ENCODE peak calls at places on chromosomes 3 and 15, in ten cellular contexts. Z is breast epithelium, S is spleen, W is GM23338, E is stomach, J is upper lobe of left lung, I is sigmoid colon, B is transverse colon, V is SK-N-SH, X is endothelial cell of umbilical vein. K is an unnamed sample.

GRCh38 chr15:58369261-58369699 is 62.5 kb upstream of the LIPC start:
- DNase-seq in B (no peak), S (no peak), Z (no peak), W (no peak), X (no peak), E (no peak), V (no peak), I (no peak), J (no peak), K (no peak)

GRCh38 chr3:157160652-157161480 is 919 bp upstream of the CCNL1 start:
- DNase-seq in S (no peak), E (peak), I (peak), Z (peak), J (no peak), V (peak), X (peak), B (peak), W (peak), K (peak)

GRCh38 chr3:197494366-197495058 is 61.3 kb downstream of the BDH1 start:
- DNase-seq in B (peak), W (no peak), Z (no peak), J (no peak), V (no peak), S (no peak), X (no peak), E (peak), I (no peak), K (no peak)

GRCh38 chr15:72141171-72142084 is 23.2 kb downstream of the SENP8 start:
- DNase-seq in B (no peak), E (no peak), X (peak), V (no peak), I (no peak), J (no peak), S (no peak), Z (no peak), W (no peak), K (no peak)

GRCh38 chr3:8538904-8539303 is 37.3 kb downstream of the LMCD1 start:
- DNase-seq in Z (no peak), E (no peak), W (no peak), S (no peak), J (no peak), I (no peak), V (no peak), B (no peak), X (no peak), K (no peak)

GRCh38 chr3:25863560-25863959 is 73.7 kb downstream of the OXSM start:
- DNase-seq in B (no peak), X (no peak), Z (no peak), E (no peak), I (no peak), S (no peak), V (no peak), W (peak), J (no peak), K (no peak)

GRCh38 chr3:195076981-195077610 is 193.9 kb downstream of the XXYLT1 start:
- DNase-seq in S (peak), X (no peak), E (no peak), V (no peak), J (no peak), W (no peak), I (peak), Z (no peak), B (no peak), K (no peak)

GRCh38 chr3:11642455-11643162 is 1.1 kb downstream of the VGLL4 start:
- DNase-seq in I (peak), X (peak), V (peak), Z (peak), E (peak), W (peak), B (peak), J (peak), S (peak), K (no peak)

GRCh38 chr3:30440880-30441279 is 165.5 kb upstream of the TGFBR2 start:
- DNase-seq in Z (peak), J (no peak), W (peak), B (peak), S (no peak), I (peak), X (no peak), V (no peak), E (peak), K (no peak)

GRCh38 chr15:67992834-67993233 is 61.3 kb upstream of the PIAS1 start:
- DNase-seq in I (no peak), Z (no peak), X (no peak), S (no peak), W (no peak), V (no peak), E (peak), B (peak), J (no peak), K (peak)

GRCh38 chr3:71080517-71081083 is 502.9 kb downstream of the FOXP1 start:
- DNase-seq in W (no peak), S (no peak), I (no peak), V (no peak), Z (no peak), E (no peak), J (no peak), B (no peak), X (no peak), K (no peak)

GRCh38 chr3:63900459-63900858 is 11.7 kb downstream of the SCAANT1 start:
- DNase-seq in Z (no peak), I (no peak), V (peak), X (peak), E (no peak), B (no peak), S (no peak), J (no peak), W (no peak), K (no peak)

GRCh38 chr15:74320358-74321247 is 46.8 kb downstream of the CYP11A1 start:
- DNase-seq in E (peak), W (peak), Z (peak), S (no peak), B (peak), V (peak), X (peak), J (no peak), I (no peak), K (no peak)

GRCh38 chr3:181695661-181696491 is 15.8 kb upstream of the SOX2 start:
- DNase-seq in V (no peak), S (no peak), W (no peak), X (peak), B (no peak), E (peak), Z (no peak), I (no peak), J (peak), K (no peak)

GRCh38 chr3:41345788-41346187 is 146.5 kb downstream of the CTNNB1 start:
- DNase-seq in B (no peak), E (no peak), J (no peak), V (no peak), I (no peak), X (no peak), Z (no peak), W (no peak), S (no peak), K (no peak)

GRCh38 chr15:77659350-77660321 is 26.9 kb upstream of the LINGO1 start:
- DNase-seq in S (no peak), Z (no peak), B (peak), W (peak), X (peak), J (no peak), I (no peak), V (peak), E (peak), K (no peak)

GRCh38 chr3:177934001-177934891 is 602.0 kb upstream of the KCNMB2 start:
- DNase-seq in B (no peak), W (peak), E (no peak), S (no peak), I (peak), V (no peak), J (no peak), X (peak), Z (no peak), K (no peak)

GRCh38 chr15:82942691-82943090 is 9.8 kb downstream of the HOMER2 start:
- DNase-seq in J (no peak), E (peak), V (no peak), W (no peak), S (peak), X (no peak), B (no peak), I (no peak), Z (peak), K (no peak)

GRCh38 chr3:195717416-195717815 is 3.4 kb upstream of the MUC20 start:
- DNase-seq in W (no peak), I (no peak), J (no peak), B (no peak), V (no peak), S (no peak), Z (no peak), E (no peak), X (no peak), K (no peak)

GRCh38 chr3:13042932-13043275 is 30.3 kb downstream of the IQSEC1 start:
- DNase-seq in S (no peak), W (peak), V (peak), I (no peak), B (no peak), X (no peak), E (no peak), J (no peak), Z (no peak), K (no peak)

GRCh38 chr3:100254168-100254777 is 6.5 kb upstream of the TBC1D23 start:
- DNase-seq in I (peak), W (peak), X (peak), B (peak), V (peak), E (peak), Z (no peak), S (no peak), J (no peak), K (no peak)

GRCh38 chr3:171353423-171353822 is 106.8 kb downstream of the TNIK start:
- DNase-seq in Z (no peak), S (no peak), B (no peak), X (no peak), J (no peak), W (no peak), I (no peak), V (no peak), E (no peak), K (no peak)

GRCh38 chr15:62306851-62307504 is 141.9 kb upstream of the C2CD4B start:
- DNase-seq in J (no peak), Z (peak), W (peak), B (peak), X (peak), V (peak), S (no peak), I (peak), E (peak), K (no peak)

GRCh38 chr3:56133423-56133822 is 334.8 kb downstream of the ERC2 start:
- DNase-seq in E (no peak), S (no peak), J (no peak), V (no peak), I (no peak), W (no peak), B (no peak), Z (no peak), X (peak), K (no peak)

GRCh38 chr3:128794067-128794768 is 68.2 kb downstream of the RAB7A start:
- DNase-seq in J (no peak), V (no peak), X (peak), B (no peak), E (no peak), W (no peak), I (no peak), S (no peak), Z (no peak), K (no peak)

GRCh38 chr3:51997172-51997571 is 1.5 kb upstream of the RPL29 start:
- DNase-seq in E (no peak), I (no peak), Z (no peak), W (no peak), J (no peak), V (no peak), X (no peak), S (no peak), B (no peak), K (no peak)

GRCh38 chr3:173249457-173249856 is 108.4 kb upstream of the SPATA16 start:
- DNase-seq in W (no peak), B (no peak), V (no peak), S (peak), Z (no peak), X (no peak), J (no peak), I (no peak), E (no peak), K (no peak)

GRCh38 chr3:142963266-142964149 is at the start of gene PAQR9:
- DNase-seq in Z (no peak), B (no peak), X (no peak), V (peak), E (no peak), W (peak), S (peak), J (peak), I (no peak), K (no peak)
- TF ChIP-seq CTCF in Z (no peak), B (no peak), X (no peak), V (peak), E (no peak), W (no peak), S (no peak), J (no peak), I (no peak), K (no peak)

GRCh38 chr3:46593274-46593862 is 19.0 kb upstream of the FAM240A start:
- DNase-seq in V (no peak), W (no peak), S (no peak), E (no peak), Z (no peak), I (no peak), J (no peak), B (no peak), X (no peak), K (no peak)
- TF ChIP-seq POLR2AphosphoS5 in V (no peak), W (no peak), S (no peak), E (no peak), Z (no peak), I (no peak), J (no peak), B (no peak), X (no peak), K (no peak)

DNA sequence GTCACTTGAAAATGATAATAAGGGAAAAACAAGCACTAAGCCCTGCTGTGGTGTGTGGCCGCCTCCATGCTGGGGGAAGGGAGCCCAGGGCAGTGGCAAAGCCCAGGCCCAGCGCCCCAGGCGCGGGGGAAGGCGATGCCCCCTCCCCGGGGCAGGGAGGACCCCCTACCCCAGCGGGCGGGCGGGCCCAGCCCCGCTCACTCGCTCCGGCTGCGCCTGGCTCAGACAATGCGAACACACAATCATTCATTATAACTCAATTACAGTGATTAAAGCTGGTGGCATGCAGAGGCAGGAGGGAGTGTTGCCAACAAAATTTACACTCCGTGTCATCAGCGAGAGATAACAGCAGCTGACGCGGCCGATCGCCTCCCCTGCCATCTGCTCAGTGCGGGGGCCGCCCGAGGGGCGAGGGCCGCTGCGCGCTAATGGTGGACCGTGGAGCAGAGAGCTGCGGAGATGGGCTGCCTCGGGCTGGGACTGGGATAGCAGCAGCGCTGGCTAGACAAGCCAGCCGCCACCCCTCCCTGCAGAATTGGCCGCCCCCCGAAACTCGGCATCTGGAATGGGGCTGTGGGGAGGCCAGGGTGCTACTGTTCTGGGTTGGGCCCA is 64.1 kb downstream of the TLE3 start:
- DNase-seq in X (no peak), E (no peak), J (peak), W (no peak), V (peak), S (peak), Z (no peak), I (peak), B (no peak), K (no peak)
- H3K4me3 ChIP-seq in X (no peak), E (no peak), J (no peak), W (no peak), V (peak), S (no peak), Z (no peak), I (no peak), B (no peak), K (no peak)

DNA sequence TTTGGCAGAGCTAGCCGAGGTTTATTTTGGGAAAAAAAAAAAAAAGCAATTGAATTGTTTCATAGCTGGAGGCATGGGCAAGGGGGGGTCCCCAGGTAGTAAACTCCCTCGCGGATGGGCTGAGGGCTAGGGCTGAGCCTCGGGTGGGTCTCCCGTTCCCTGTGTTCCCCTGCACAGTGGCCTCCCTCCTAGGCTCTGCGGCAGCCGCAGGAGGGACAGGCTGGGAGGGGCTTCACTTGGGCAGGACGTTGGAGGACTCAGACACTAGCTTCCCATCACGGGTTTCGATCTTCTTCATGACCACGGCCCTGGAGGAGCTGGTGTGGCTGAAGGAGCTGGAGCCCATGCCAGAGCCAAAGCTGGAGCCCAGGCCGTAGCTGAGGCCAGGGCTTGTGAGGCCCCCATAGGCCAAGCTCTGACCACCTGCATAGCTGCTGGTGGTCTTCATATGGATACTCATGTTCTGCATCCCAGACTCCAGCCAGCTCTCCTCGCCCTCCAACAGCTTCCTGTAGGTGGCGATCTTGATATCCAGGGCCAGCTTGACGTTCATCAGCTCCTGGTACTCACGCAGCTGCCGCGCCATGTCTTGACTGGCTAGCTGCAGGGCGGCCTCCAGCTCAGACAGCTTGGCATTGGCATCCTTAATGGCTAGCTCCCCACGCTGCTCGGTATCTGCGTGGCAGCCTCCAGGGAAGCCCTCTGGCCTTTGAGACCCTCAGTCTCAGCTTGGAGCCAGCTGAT is 64.0 kb upstream of the CDAN1 start:
- DNase-seq in I (no peak), W (peak), E (no peak), Z (no peak), B (no peak), S (no peak), J (peak), V (no peak), X (no peak), K (no peak)
- TF ChIP-seq CTCF in I (no peak), W (peak), E (no peak), Z (no peak), B (peak), S (no peak), J (no peak), V (peak), X (peak), K (no peak)

GRCh38 chr3:123339302-123339701 is 109.6 kb downstream of the ADCY5 start:
- DNase-seq in X (no peak), J (no peak), Z (no peak), I (peak), E (no peak), B (no peak), W (no peak), S (peak), V (no peak), K (no peak)

GRCh38 chr3:123338021-123338619 is 110.8 kb downstream of the ADCY5 start:
- DNase-seq in E (no peak), Z (no peak), B (no peak), V (no peak), X (no peak), W (no peak), S (peak), J (no peak), I (peak), K (no peak)

GRCh38 chr3:123336441-123336851 is 112.4 kb downstream of the ADCY5 start:
- DNase-seq in J (no peak), E (no peak), W (no peak), I (peak), S (peak), Z (no peak), X (no peak), V (no peak), B (no peak), K (no peak)

GRCh38 chr3:123337226-123337625 is 111.7 kb downstream of the ADCY5 start:
- DNase-seq in W (no peak), I (peak), E (no peak), V (no peak), S (peak), X (no peak), B (no peak), Z (no peak), J (no peak), K (no peak)

DNA sequence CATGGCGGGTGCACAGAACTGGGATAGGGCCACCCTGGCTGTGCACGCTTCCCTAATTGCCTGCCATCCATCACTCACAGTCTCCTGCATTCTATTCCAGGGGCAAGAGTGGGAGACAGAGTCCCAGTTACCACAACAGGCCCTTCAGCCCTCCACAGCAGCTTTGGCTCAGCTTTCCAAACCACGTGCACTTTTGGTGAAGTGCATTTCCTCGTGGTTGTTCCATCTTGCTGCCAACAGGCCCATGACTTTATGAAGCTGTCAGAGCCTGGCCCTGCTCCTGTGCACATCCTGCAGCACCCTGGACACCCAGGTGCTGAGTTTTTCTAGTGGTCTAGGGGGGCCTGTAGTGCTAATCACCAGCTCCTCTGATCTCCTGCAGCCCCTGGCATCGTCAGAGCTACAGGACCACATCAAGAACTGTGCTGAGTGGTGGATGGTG is 110.2 kb downstream of the ADCY5 start:
- DNase-seq in V (no peak), S (peak), Z (no peak), B (no peak), W (no peak), E (no peak), X (no peak), I (peak), J (no peak), K (no peak)
- TF ChIP-seq POLR2AphosphoS5 in V (no peak), S (no peak), Z (no peak), B (no peak), W (no peak), E (no peak), X (no peak), I (peak), J (no peak), K (no peak)

K was measured in vagina.